ENCODE peak calls at places on chromosomes 6 and 20, in nine cellular contexts. One of them, this sample, is unnamed.

GRCh38 chr20:38893485-38894090 is 32.6 kb upstream of the FAM83D start:
- DNase-seq in spleen: peak
- DNase-seq in neural progenitor cell: peak
- DNase-seq in cardiac fibroblast: peak
- DNase-seq in mammary epithelial cell: peak
- DNase-seq in MCF 10A: peak
- DNase-seq in activated B cell treated with CpG ODN at 0.5 μM for 24 hours: peak
- DNase-seq in B cell: peak
- DNase-seq in colonic mucosa: peak
- DNase-seq in this sample: peak

GRCh38 chr20:43900496-43900895 is 14.2 kb upstream of the TOX2 start:
- DNase-seq in spleen: no peak
- DNase-seq in neural progenitor cell: peak
- DNase-seq in cardiac fibroblast: peak
- DNase-seq in mammary epithelial cell: no peak
- DNase-seq in MCF 10A: no peak
- DNase-seq in activated B cell treated with CpG ODN at 0.5 μM for 24 hours: no peak
- DNase-seq in B cell: no peak
- DNase-seq in colonic mucosa: no peak
- DNase-seq in this sample: no peak

GRCh38 chr6:124512431-124512830 is 449.8 kb upstream of the RNF217 start:
- DNase-seq in spleen: no peak
- DNase-seq in neural progenitor cell: no peak
- DNase-seq in cardiac fibroblast: no peak
- DNase-seq in mammary epithelial cell: no peak
- DNase-seq in MCF 10A: no peak
- DNase-seq in activated B cell treated with CpG ODN at 0.5 μM for 24 hours: no peak
- DNase-seq in B cell: no peak
- DNase-seq in colonic mucosa: no peak
- DNase-seq in this sample: no peak

GRCh38 chr20:20456736-20457135 is 88.8 kb downstream of the INSM1 start:
- DNase-seq in spleen: no peak
- DNase-seq in neural progenitor cell: no peak
- DNase-seq in cardiac fibroblast: no peak
- DNase-seq in mammary epithelial cell: no peak
- DNase-seq in MCF 10A: no peak
- DNase-seq in activated B cell treated with CpG ODN at 0.5 μM for 24 hours: no peak
- DNase-seq in B cell: no peak
- DNase-seq in colonic mucosa: no peak
- DNase-seq in this sample: no peak

GRCh38 chr6:2940851-2941250 is 30.5 kb downstream of the SERPINB6 start:
- DNase-seq in spleen: no peak
- DNase-seq in neural progenitor cell: no peak
- DNase-seq in cardiac fibroblast: no peak
- DNase-seq in mammary epithelial cell: no peak
- DNase-seq in MCF 10A: no peak
- DNase-seq in activated B cell treated with CpG ODN at 0.5 μM for 24 hours: no peak
- DNase-seq in B cell: no peak
- DNase-seq in colonic mucosa: no peak
- DNase-seq in this sample: no peak

GRCh38 chr6:66189915-66190314 is 482.9 kb upstream of the EYS start:
- DNase-seq in spleen: no peak
- DNase-seq in neural progenitor cell: no peak
- DNase-seq in cardiac fibroblast: no peak
- DNase-seq in mammary epithelial cell: no peak
- DNase-seq in MCF 10A: no peak
- DNase-seq in activated B cell treated with CpG ODN at 0.5 μM for 24 hours: no peak
- DNase-seq in B cell: no peak
- DNase-seq in colonic mucosa: no peak
- DNase-seq in this sample: no peak

GRCh38 chr6:63516186-63516944 is 55.9 kb upstream of the LOC128125822 start:
- DNase-seq in spleen: no peak
- DNase-seq in neural progenitor cell: no peak
- DNase-seq in cardiac fibroblast: peak
- DNase-seq in mammary epithelial cell: peak
- DNase-seq in MCF 10A: peak
- DNase-seq in activated B cell treated with CpG ODN at 0.5 μM for 24 hours: no peak
- DNase-seq in B cell: no peak
- DNase-seq in colonic mucosa: no peak
- DNase-seq in this sample: no peak

GRCh38 chr6:126367849-126368248 is 27.9 kb downstream of the CENPW start:
- DNase-seq in spleen: no peak
- DNase-seq in neural progenitor cell: no peak
- DNase-seq in cardiac fibroblast: no peak
- DNase-seq in mammary epithelial cell: no peak
- DNase-seq in MCF 10A: no peak
- DNase-seq in activated B cell treated with CpG ODN at 0.5 μM for 24 hours: no peak
- DNase-seq in B cell: no peak
- DNase-seq in colonic mucosa: no peak
- DNase-seq in this sample: no peak

GRCh38 chr6:113344969-113345368 is 512.2 kb upstream of the MARCKS start:
- DNase-seq in spleen: no peak
- DNase-seq in neural progenitor cell: no peak
- DNase-seq in cardiac fibroblast: no peak
- DNase-seq in mammary epithelial cell: peak
- DNase-seq in MCF 10A: no peak
- DNase-seq in activated B cell treated with CpG ODN at 0.5 μM for 24 hours: no peak
- DNase-seq in B cell: no peak
- DNase-seq in colonic mucosa: no peak
- DNase-seq in this sample: no peak

GRCh38 chr6:33974030-33974429 is 170.2 kb upstream of the MLN start:
- DNase-seq in spleen: no peak
- DNase-seq in neural progenitor cell: no peak
- DNase-seq in cardiac fibroblast: no peak
- DNase-seq in mammary epithelial cell: no peak
- DNase-seq in MCF 10A: no peak
- DNase-seq in activated B cell treated with CpG ODN at 0.5 μM for 24 hours: no peak
- DNase-seq in B cell: no peak
- DNase-seq in colonic mucosa: peak
- DNase-seq in this sample: no peak

GRCh38 chr6:119818876-119819275 is 469.3 kb upstream of the MAN1A1 start:
- DNase-seq in spleen: no peak
- DNase-seq in neural progenitor cell: no peak
- DNase-seq in cardiac fibroblast: no peak
- DNase-seq in mammary epithelial cell: no peak
- DNase-seq in MCF 10A: no peak
- DNase-seq in activated B cell treated with CpG ODN at 0.5 μM for 24 hours: no peak
- DNase-seq in B cell: no peak
- DNase-seq in colonic mucosa: no peak
- DNase-seq in this sample: no peak

GRCh38 chr6:112150363-112150762 is 63.0 kb downstream of the FAM229B start:
- DNase-seq in spleen: no peak
- DNase-seq in neural progenitor cell: no peak
- DNase-seq in cardiac fibroblast: no peak
- DNase-seq in mammary epithelial cell: no peak
- DNase-seq in MCF 10A: no peak
- DNase-seq in activated B cell treated with CpG ODN at 0.5 μM for 24 hours: no peak
- DNase-seq in B cell: no peak
- DNase-seq in colonic mucosa: no peak
- DNase-seq in this sample: peak

GRCh38 chr6:168222261-168222660 is 97.3 kb downstream of the DACT2 start:
- DNase-seq in spleen: no peak
- DNase-seq in neural progenitor cell: no peak
- DNase-seq in cardiac fibroblast: no peak
- DNase-seq in mammary epithelial cell: no peak
- DNase-seq in MCF 10A: no peak
- DNase-seq in activated B cell treated with CpG ODN at 0.5 μM for 24 hours: no peak
- DNase-seq in B cell: no peak
- DNase-seq in colonic mucosa: no peak
- DNase-seq in this sample: no peak

GRCh38 chr20:41276317-41276751 is 41.2 kb downstream of the ZHX3 start:
- DNase-seq in spleen: no peak
- DNase-seq in neural progenitor cell: peak
- DNase-seq in cardiac fibroblast: peak
- DNase-seq in mammary epithelial cell: no peak
- DNase-seq in MCF 10A: no peak
- DNase-seq in activated B cell treated with CpG ODN at 0.5 μM for 24 hours: no peak
- DNase-seq in B cell: no peak
- DNase-seq in colonic mucosa: no peak
- DNase-seq in this sample: peak

GRCh38 chr6:31535538-31536324 is 6.1 kb downstream of the DDX39B start:
- DNase-seq in spleen: no peak
- DNase-seq in neural progenitor cell: no peak
- DNase-seq in cardiac fibroblast: no peak
- DNase-seq in mammary epithelial cell: no peak
- DNase-seq in MCF 10A: no peak
- DNase-seq in activated B cell treated with CpG ODN at 0.5 μM for 24 hours: no peak
- DNase-seq in B cell: no peak
- DNase-seq in colonic mucosa: no peak
- DNase-seq in this sample: no peak
- TF ChIP-seq CTCF in spleen: no peak
- TF ChIP-seq CTCF in neural progenitor cell: no peak
- TF ChIP-seq CTCF in cardiac fibroblast: no peak
- TF ChIP-seq CTCF in mammary epithelial cell: no peak
- TF ChIP-seq CTCF in MCF 10A: no peak
- TF ChIP-seq CTCF in activated B cell treated with CpG ODN at 0.5 μM for 24 hours: no peak
- TF ChIP-seq CTCF in B cell: no peak
- TF ChIP-seq CTCF in colonic mucosa: no peak
- TF ChIP-seq CTCF in this sample: no peak

DNA sequence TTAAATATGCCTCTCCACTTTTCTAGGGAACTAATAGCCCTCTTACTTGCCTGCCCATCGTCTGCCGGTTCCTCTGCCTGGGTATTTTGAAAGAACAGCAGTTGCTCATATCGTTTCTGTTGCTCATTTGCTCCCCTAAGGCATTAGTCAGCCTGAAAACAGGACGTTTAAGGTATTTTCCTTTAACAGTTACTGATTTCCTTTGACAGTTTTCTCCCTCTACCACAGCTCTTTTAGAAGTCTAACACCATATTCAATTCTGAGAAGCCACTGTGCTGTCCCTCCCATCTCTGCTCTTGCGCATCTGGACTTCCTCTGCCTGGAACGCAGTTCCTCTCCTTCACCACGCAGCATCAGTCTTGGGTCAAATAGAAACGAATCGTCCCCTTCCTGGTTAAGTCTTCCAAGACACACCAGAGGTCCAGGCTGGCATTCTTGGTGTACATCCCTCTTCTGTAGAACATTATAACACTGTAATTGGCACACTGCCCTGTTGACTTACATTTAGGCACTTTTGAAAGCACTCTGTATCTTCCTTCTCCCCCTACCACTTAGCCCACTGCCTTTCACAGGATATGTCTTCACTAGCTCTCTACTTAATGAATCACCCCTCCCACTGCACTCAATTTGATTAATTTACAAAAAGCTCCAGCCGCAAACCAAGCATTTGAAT is 141.0 kb upstream of the CARMIL1 start:
- DNase-seq in spleen: peak
- DNase-seq in neural progenitor cell: no peak
- DNase-seq in cardiac fibroblast: peak
- DNase-seq in mammary epithelial cell: peak
- DNase-seq in MCF 10A: peak
- DNase-seq in activated B cell treated with CpG ODN at 0.5 μM for 24 hours: peak
- DNase-seq in B cell: peak
- DNase-seq in colonic mucosa: peak
- DNase-seq in this sample: peak
- TF ChIP-seq CTCF in spleen: peak
- TF ChIP-seq CTCF in neural progenitor cell: no peak
- TF ChIP-seq CTCF in cardiac fibroblast: peak
- TF ChIP-seq CTCF in mammary epithelial cell: peak
- TF ChIP-seq CTCF in MCF 10A: peak
- TF ChIP-seq CTCF in activated B cell treated with CpG ODN at 0.5 μM for 24 hours: no peak
- TF ChIP-seq CTCF in B cell: no peak
- TF ChIP-seq CTCF in colonic mucosa: no peak
- TF ChIP-seq CTCF in this sample: peak

GRCh38 chr20:62141397-62142251 is 1.6 kb downstream of the PSMA7 start:
- DNase-seq in spleen: no peak
- DNase-seq in neural progenitor cell: peak
- DNase-seq in cardiac fibroblast: peak
- DNase-seq in mammary epithelial cell: peak
- DNase-seq in MCF 10A: peak
- DNase-seq in activated B cell treated with CpG ODN at 0.5 μM for 24 hours: no peak
- DNase-seq in B cell: no peak
- DNase-seq in colonic mucosa: no peak
- DNase-seq in this sample: peak
- TF ChIP-seq CTCF in spleen: peak
- TF ChIP-seq CTCF in neural progenitor cell: peak
- TF ChIP-seq CTCF in cardiac fibroblast: peak
- TF ChIP-seq CTCF in mammary epithelial cell: peak
- TF ChIP-seq CTCF in MCF 10A: no peak
- TF ChIP-seq CTCF in activated B cell treated with CpG ODN at 0.5 μM for 24 hours: no peak
- TF ChIP-seq CTCF in B cell: no peak
- TF ChIP-seq CTCF in colonic mucosa: no peak
- TF ChIP-seq CTCF in this sample: peak

DNA sequence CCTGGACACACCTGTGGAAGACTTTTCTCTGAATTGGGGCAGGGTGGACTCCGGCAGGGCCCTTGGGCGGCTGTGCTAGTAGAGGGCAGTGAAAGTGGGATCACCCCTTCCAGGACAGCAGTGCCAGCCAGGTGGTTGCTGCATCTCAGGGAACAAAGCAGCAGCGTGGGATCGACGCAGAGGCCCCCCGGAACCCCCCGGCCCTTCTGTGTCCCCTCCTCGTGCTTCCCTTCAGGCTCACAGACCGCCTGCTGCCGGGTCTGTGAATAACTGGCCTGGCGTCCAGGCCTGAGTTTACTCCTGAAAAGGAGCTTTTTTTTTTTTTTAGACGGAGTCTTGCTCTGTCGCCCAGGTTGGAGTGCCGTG is 8.9 kb upstream of the DNAJC5 start:
- DNase-seq in spleen: no peak
- DNase-seq in neural progenitor cell: no peak
- DNase-seq in cardiac fibroblast: no peak
- DNase-seq in mammary epithelial cell: no peak
- DNase-seq in MCF 10A: no peak
- DNase-seq in activated B cell treated with CpG ODN at 0.5 μM for 24 hours: no peak
- DNase-seq in B cell: no peak
- DNase-seq in colonic mucosa: no peak
- DNase-seq in this sample: no peak
- TF ChIP-seq CTCF in spleen: no peak
- TF ChIP-seq CTCF in neural progenitor cell: no peak
- TF ChIP-seq CTCF in cardiac fibroblast: no peak
- TF ChIP-seq CTCF in mammary epithelial cell: no peak
- TF ChIP-seq CTCF in MCF 10A: no peak
- TF ChIP-seq CTCF in activated B cell treated with CpG ODN at 0.5 μM for 24 hours: no peak
- TF ChIP-seq CTCF in B cell: no peak
- TF ChIP-seq CTCF in colonic mucosa: no peak
- TF ChIP-seq CTCF in this sample: no peak